ENCODE peak calls at places on chromosome 19, in six cellular contexts. G, X, Z, N, B and Y are unnamed samples.

GRCh38 chr19:40907968-40908735 is 26.1 kb upstream of the CYP2A7 start:
- DNase-seq in N (no peak), B (no peak), Z (peak; percentile 78), G (no peak), X (no peak), Y (no peak)

GRCh38 chr19:3698386-3698950 is 1.8 kb downstream of the PIP5K1C start:
- DNase-seq in N (no peak), G (no peak), Z (no peak), B (peak; percentile 33), X (no peak), Y (no peak)

GRCh38 chr19:16025108-16026101 is 50.9 kb upstream of the TPM4 start:
- DNase-seq in Z (peak; percentile 58), G (peak; percentile 16), B (no peak), X (no peak), N (no peak), Y (no peak)

GRCh38 chr19:18672606-18673337 is 10.7 kb upstream of the CRTC1 start:
- DNase-seq in G (no peak), B (no peak), Z (no peak), N (no peak), X (no peak), Y (no peak)

GRCh38 chr19:36488816-36489138 is 584 bp downstream of the ZNF566 start:
- DNase-seq in B (no peak), Z (no peak), X (no peak), G (no peak), N (no peak), Y (no peak)

GRCh38 chr19:45186509-45187334 is 8.1 kb downstream of the BLOC1S3 start:
- DNase-seq in X (no peak), G (no peak), N (no peak), Z (no peak), B (no peak), Y (no peak)

GRCh38 chr19:12365094-12365371 is 450 bp downstream of the ZNF442 start:
- DNase-seq in G (no peak), X (no peak), B (no peak), Z (no peak), N (no peak), Y (no peak)

GRCh38 chr19:56689198-56689597 is 17.6 kb upstream of the ZNF835 start:
- DNase-seq in G (no peak), X (no peak), B (no peak), N (no peak), Z (no peak), Y (no peak)

GRCh38 chr19:41588497-41589209 is 12.7 kb downstream of the CEACAM21 start:
- DNase-seq in N (no peak), Z (no peak), G (no peak), B (no peak), X (no peak), Y (no peak)

GRCh38 chr19:48878219-48879024 is 6.2 kb downstream of the PPP1R15A start:
- DNase-seq in X (no peak), N (no peak), B (no peak), Z (no peak), G (no peak), Y (no peak)

GRCh38 chr19:16026131-16026530 is 50.2 kb upstream of the TPM4 start:
- DNase-seq in Z (peak; percentile 48), B (no peak), G (no peak), N (no peak), X (no peak), Y (no peak)

GRCh38 chr19:35195822-35196221 is 32.7 kb downstream of the FAM187B start:
- DNase-seq in N (no peak), X (no peak), B (no peak), Z (no peak), G (no peak), Y (no peak)

GRCh38 chr19:2797280-2797679 is 12.0 kb downstream of the THOP1 start:
- DNase-seq in Z (no peak), B (no peak), N (peak; percentile 58), X (no peak), G (no peak), Y (no peak)

GRCh38 chr19:3619631-3620012 is 7.0 kb downstream of the CACTIN start:
- DNase-seq in N (no peak), B (no peak), X (no peak), G (no peak), Z (no peak), Y (no peak)

GRCh38 chr19:39430675-39431593 is 4.8 kb downstream of the RPS16 start:
- DNase-seq in Z (peak; percentile 78), X (no peak), B (peak; percentile 37), N (no peak), G (peak; percentile 85), Y (peak; percentile 10)

GRCh38 chr19:39032164-39032918 is at the start of gene FBXO27:
- DNase-seq in Z (peak; percentile 72), G (no peak), X (peak; percentile 15), B (no peak), N (peak; percentile 18), Y (no peak)

GRCh38 chr19:46372901-46373572 is 26.1 kb downstream of the PPP5C start:
- DNase-seq in G (no peak), B (no peak), X (no peak), N (no peak), Z (peak; percentile 60), Y (no peak)

GRCh38 chr19:40549007-40549708 is 27.5 kb upstream of the SHKBP1 start:
- DNase-seq in X (peak; percentile 82), B (peak; percentile 52), G (peak; percentile 6), Z (peak; percentile 84), N (peak; percentile 50), Y (peak; percentile 25)

GRCh38 chr19:6528544-6529121 is 2.2 kb upstream of the TNFSF9 start:
- DNase-seq in G (no peak), Z (no peak), B (peak; percentile 41), N (peak; percentile 74), X (no peak), Y (no peak)

GRCh38 chr19:55069137-55069858 is 6.3 kb upstream of the RDH13 start:
- DNase-seq in X (no peak), G (no peak), N (no peak), Z (peak; percentile 79), B (no peak), Y (no peak)

GRCh38 chr19:58558066-58558622 is at the start of gene UBE2M:
- DNase-seq in X (no peak), N (peak; percentile 58), Z (peak; percentile 88), G (no peak), B (no peak), Y (no peak)

DNA sequence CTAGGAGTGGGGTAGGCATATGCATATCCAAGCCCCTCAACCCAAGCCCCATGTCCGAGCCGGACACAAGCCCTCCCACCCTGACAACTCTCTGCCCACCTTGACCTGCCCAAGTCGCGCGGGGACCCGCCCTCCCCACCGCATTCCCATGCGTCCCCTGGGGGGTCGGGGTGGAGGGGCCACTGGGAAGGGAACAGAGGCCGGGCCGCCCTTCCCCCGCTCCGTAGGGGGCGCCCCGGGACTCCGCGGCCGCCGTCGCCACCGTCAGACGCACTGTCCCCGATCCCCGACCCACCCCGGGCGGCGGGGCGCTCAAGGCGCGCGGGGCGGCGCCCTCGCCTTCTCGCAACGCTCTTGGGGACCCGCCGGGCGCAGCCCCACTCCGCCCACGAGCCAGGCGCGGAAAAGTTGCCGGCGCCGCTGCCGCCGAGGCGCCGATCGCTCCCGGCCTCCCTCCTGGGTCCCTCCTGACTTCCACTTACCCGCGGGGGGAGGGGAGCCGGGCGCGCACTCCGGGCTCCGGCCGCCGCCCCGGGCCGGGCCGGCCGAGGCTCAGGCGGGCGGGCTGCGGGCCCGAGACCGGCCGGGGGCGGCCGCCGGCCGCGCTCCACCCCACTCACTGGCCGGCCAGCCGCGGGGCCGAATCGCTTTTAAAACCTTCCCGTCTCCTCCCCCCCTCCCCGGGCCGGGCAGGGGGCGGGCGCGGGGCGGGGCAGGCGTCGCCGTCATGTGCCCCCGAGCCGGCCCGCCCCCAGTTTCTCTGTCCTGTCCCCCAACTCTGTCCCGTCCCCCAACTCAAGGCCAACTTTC is 34.4 kb upstream of the NANOS3 start:
- DNase-seq in X (no peak), B (peak; percentile 78), Z (peak; percentile 93), N (peak; percentile 91), G (no peak), Y (no peak)
- TF ChIP-seq CTCF in X (peak; percentile 39), B (no peak), Z (peak; percentile 16), N (peak; percentile 22), G (no peak), Y (no peak)

DNA sequence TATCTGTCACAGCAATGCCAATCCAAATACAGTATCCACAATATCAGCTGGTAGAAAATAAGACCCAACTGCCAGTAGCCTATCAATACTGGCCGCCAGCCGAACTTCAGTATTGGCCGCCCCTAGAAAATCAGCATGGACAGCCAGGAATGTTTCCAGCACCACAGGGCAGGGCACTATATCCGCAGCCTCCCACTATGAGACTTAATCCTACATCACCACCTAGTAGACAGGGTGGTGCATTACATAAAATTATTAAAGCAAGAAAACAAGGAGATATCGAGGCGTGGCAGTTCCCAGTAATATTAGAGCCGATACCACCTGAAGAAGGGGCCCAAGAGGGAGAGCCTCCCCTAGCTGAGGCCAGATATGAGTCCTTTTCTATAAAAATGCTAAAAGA is 111.3 kb downstream of the ZNF486 start:
- DNase-seq in G (no peak), X (no peak), B (no peak), N (no peak), Z (no peak), Y (no peak)
- TF ChIP-seq CTCF in G (no peak), X (peak; percentile 55), B (no peak), N (no peak), Z (no peak), Y (no peak)

GRCh38 chr19:1469936-1470863 is 8.8 kb downstream of the C19orf25 start:
- DNase-seq in G (no peak), X (no peak), N (peak; percentile 51), B (peak; percentile 57), Z (no peak), Y (peak; percentile 99)

GRCh38 chr19:1471514-1472107 is 7.4 kb downstream of the C19orf25 start:
- DNase-seq in G (no peak), B (no peak), Z (no peak), X (no peak), N (no peak), Y (no peak)

GRCh38 chr19:1469200-1469935 is 9.6 kb downstream of the C19orf25 start:
- DNase-seq in B (peak; percentile 54), X (no peak), G (no peak), Z (no peak), N (no peak), Y (no peak)

GRCh38 chr19:1472227-1473055 is 6.6 kb downstream of the C19orf25 start:
- DNase-seq in N (no peak), X (no peak), G (no peak), B (no peak), Z (no peak), Y (no peak)

DNA sequence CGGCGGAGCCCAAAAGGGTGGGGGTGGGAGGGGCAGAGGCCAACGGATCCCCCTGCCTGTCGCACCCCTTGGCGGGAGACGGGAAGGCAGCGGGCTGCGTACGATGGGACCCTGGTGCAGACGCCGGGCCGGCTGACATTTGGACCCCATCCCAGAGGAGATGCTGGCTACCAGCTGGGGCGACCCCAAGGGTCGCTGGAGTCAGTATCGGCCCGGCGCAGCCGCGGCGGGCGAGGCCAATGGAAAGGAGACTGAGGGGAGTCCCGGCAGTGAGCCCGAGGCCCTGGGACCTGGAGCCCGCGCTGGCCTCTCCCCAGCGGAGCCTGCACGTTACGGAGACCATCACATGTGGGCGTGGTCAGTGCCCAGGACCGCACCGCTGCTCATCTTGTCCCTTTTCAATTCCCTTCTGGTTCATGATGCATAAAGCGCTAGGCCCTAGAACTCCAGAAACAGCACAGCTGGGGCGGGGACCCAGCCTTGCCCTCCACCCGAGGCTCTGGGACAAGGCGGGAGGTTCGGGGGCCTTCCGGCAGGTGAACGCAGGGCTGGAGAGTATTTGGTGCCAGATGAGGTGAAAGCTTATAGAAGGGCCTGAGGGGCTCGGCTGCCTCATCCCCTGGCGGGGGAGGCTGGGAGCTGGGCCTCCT is 8.0 kb downstream of the C19orf25 start:
- DNase-seq in X (no peak), Z (no peak), G (no peak), B (no peak), N (no peak), Y (no peak)
- TF ChIP-seq CTCF in X (no peak), Z (no peak), G (no peak), B (no peak), N (no peak), Y (no peak)

GRCh38 chr19:5287066-5287465 is 53.5 kb downstream of the PTPRS start:
- DNase-seq in G (no peak), B (no peak), Z (no peak), X (no peak), N (no peak), Y (no peak)
- TF ChIP-seq CTCF in G (no peak), B (no peak), Z (no peak), X (no peak), N (no peak), Y (no peak)